ENCODE peak calls at places on chromosomes 4 and X, in six cellular contexts. E is esophagus muscularis mucosa, L is sigmoid colon, D is GM23338, C is endothelial cell of umbilical vein, S is K562. Y is an unnamed sample. For H3K4me1, the result is how much of the 10 kb centered on the place peaks cover.

GRCh38 chr4:8384397-8385060 is 56.0 kb downstream of the ACOX3 start:
- DNase-seq in E (no peak), L (no peak), D (no peak), C (no peak), S (no peak), Y (no peak)

GRCh38 chr4:1035510-1035909 is 24.1 kb downstream of the FGFRL1 start:
- DNase-seq in E (no peak), L (no peak), D (no peak), C (peak), S (no peak), Y (peak)

GRCh38 chr4:161148051-161148450 is 1015.7 kb downstream of the FSTL5 start:
- DNase-seq in E (no peak), L (no peak), D (no peak), C (no peak), S (no peak), Y (no peak)

GRCh38 chr4:163486321-163486720 is 8.2 kb upstream of the TMA16 start:
- DNase-seq in E (no peak), L (no peak), D (no peak), C (no peak), S (no peak), Y (no peak)

GRCh38 chr4:685681-686218 is 3.2 kb downstream of the SLC49A3 start:
- DNase-seq in E (no peak), L (no peak), D (no peak), C (no peak), S (no peak), Y (no peak)

GRCh38 chr4:85391568-85392410 is 83.2 kb upstream of the ARHGAP24 start:
- DNase-seq in E (no peak), L (no peak), D (no peak), C (no peak), S (no peak), Y (no peak)

GRCh38 chr4:38013461-38014366 is 53.5 kb downstream of the PTTG2 start:
- DNase-seq in E (no peak), L (peak), D (no peak), C (no peak), S (no peak), Y (no peak)

GRCh38 chr4:52076731-52077130 is 25.6 kb downstream of the SPATA18 start:
- DNase-seq in E (no peak), L (no peak), D (peak), C (peak), S (no peak), Y (no peak)

GRCh38 chrX:23871905-23872546 is 35.7 kb downstream of the APOO start:
- DNase-seq in E (no peak), L (no peak), D (no peak), C (no peak), S (no peak), Y (no peak)
- TF ChIP-seq POLR2AphosphoS5 in E (no peak), L (no peak), D (no peak), C (no peak), S (no peak), Y (no peak)

DNA sequence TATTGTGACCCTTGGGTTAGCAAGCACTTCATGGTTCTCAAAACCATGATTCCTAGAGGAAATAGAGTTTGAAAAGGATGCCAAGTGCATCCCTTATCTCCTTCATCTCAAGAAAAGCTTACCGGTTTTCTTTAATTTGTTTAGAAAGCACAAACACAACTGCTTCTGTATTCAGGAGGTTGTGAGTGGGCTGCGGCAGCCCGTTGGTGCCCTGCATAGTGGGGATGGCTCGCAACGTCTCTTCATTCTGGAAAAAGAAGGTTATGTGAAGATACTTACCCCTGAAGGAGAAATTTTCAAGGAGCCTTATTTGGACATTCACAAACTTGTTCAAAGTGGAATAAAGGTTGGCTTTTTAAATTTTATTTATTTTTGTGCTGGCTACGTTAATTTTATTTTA is 13.5 kb downstream of the HHIP start:
- DNase-seq in E (no peak), L (no peak), D (no peak), C (no peak), S (no peak), Y (no peak)
- H3K4me1 ChIP-seq in E (under half), L (under half), D (under half), C (under half), S (under half), Y (under half)

GRCh38 chr4:149914101-149914500 is 98.5 kb upstream of the IQCM start:
- DNase-seq in E (no peak), L (no peak), D (no peak), C (no peak), S (no peak), Y (no peak)
- H3K4me3 ChIP-seq in E (no peak), L (no peak), D (no peak), C (no peak), S (no peak), Y (no peak)

GRCh38 chr4:123501733-123502132 is 105.1 kb downstream of the SPRY1 start:
- DNase-seq in E (no peak), L (no peak), D (peak), C (no peak), S (no peak), Y (no peak)

GRCh38 chr4:123506311-123506685 is 109.7 kb downstream of the SPRY1 start:
- DNase-seq in E (no peak), L (no peak), D (peak), C (no peak), S (no peak), Y (no peak)

GRCh38 chr4:123503698-123504389 is 107.2 kb downstream of the SPRY1 start:
- DNase-seq in E (no peak), L (no peak), D (no peak), C (no peak), S (no peak), Y (no peak)

GRCh38 chr4:123505077-123505456 is 108.5 kb downstream of the SPRY1 start:
- DNase-seq in E (no peak), L (no peak), D (peak), C (no peak), S (no peak), Y (no peak)

GRCh38 chr4:123505457-123506310 is 109.1 kb downstream of the SPRY1 start:
- DNase-seq in E (no peak), L (peak), D (peak), C (peak), S (peak), Y (peak)
- TF ChIP-seq POLR2AphosphoS5 in E (no peak), L (no peak), D (peak), C (peak), S (no peak), Y (no peak)

DNA sequence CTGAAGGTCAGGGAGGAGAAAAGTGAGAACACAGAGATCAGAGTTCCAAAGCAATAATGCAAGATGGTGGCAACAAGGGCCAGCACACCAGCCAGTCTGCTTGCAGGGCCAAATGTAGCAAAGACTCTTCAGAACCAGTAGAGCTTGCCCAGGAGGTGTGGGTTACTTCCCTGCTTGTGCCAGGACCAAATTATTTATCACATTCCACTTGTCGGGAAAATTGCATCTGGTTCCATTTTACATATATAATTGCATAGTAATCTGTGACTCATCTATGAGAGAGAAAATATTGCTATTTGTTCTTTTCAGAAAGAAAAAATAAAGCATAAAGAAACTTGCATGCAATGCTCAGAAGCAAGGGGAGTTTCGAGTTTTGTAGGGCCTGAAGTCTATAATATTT is 41.4 kb downstream of the MAML3 start:
- DNase-seq in E (no peak), L (no peak), D (no peak), C (no peak), S (no peak), Y (no peak)
- H3K4me1 ChIP-seq in E (under half), L (under half), D (under half), C (under half), S (under half), Y (under half)

DNA sequence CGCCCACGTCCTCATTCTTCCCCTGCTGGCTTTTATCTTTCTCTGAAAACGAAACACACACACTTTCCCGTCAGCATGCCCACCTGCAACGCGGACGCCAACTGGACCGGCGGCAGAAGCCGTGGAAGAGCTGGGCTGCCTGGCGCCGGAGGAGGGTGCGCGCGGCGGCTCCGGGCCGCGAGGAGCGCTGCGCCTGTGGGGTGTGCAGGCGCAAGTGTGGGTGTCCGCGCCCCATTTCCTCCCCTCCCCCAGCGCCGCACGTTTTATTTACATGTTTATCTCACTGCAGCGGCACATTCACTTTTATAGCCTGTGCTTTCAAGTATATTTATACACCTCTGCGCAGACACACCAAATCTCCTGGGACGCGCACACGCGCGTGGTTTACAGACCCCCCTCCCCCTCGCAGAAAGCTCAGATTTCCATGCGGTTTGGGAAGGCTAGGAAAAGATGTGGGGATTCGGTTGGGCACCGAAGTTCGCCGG is 1.5 kb downstream of the PITX2 start:
- DNase-seq in E (no peak), L (no peak), D (peak), C (no peak), S (no peak), Y (no peak)
- H3K4me3 ChIP-seq in E (peak), L (peak), D (peak), C (no peak), S (no peak), Y (peak)

GRCh38 chrX:50638123-50638522 is 167.5 kb upstream of the DGKK start:
- DNase-seq in E (no peak), L (no peak), D (no peak), C (peak), S (no peak), Y (no peak)
- TF ChIP-seq POLR2AphosphoS5 in E (no peak), L (no peak), D (no peak), C (peak), S (no peak), Y (no peak)

GRCh38 chr4:15031197-15031596 is 28.9 kb downstream of the CPEB2 start:
- DNase-seq in E (no peak), L (no peak), D (no peak), C (peak), S (no peak), Y (no peak)
- H3K4me1 ChIP-seq in E (half or more), L (half or more), D (under half), C (under half), S (under half), Y (under half)

DNA sequence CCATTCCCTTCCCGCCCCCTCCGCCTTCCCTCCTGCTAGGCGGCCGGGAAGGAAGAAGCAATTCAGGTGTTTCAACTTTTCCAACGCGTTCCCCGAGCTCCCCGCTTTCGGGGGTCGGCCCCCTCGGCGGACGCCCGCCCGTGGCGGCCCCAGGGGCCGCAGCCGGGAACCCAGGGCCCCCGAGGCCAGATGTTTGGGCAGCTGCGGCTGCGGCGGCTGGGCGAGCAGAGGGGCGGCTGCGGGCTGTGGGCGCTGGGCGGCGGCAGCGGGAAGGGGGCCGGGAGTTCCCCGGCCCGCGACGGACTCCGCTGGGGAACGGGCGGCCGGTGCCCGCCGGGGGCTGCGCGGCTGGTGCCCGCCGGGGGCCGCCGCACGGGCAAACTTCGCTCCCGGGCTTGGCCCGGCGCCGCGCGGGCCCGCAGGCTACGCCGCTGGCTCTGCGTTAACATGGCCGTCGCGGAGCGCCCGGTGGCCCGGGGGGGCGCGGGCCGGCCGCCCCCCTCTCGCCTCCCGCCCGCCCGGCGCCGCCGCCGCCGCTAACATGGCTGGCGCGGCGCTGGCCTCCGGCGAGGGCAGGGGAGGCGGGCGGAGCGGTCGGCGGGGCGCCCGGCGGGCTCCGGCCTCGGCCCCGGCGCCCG is 510 bp downstream of the HMGB3 start:
- DNase-seq in E (no peak), L (no peak), D (no peak), C (peak), S (peak), Y (no peak)
- H3K4me3 ChIP-seq in E (peak), L (peak), D (peak), C (peak), S (peak), Y (peak)